ENCODE peak calls at places on chromosomes 7 and 10, in four cellular contexts. Z is testis, U is adrenal gland, S is psoas muscle. B is an unnamed sample.

GRCh38 chr10:47165168-47165710 is 134.8 kb upstream of the GDF10 start:
- DNase-seq in Z (no peak), U (no peak), S (no peak), B (no peak)

GRCh38 chr7:3559178-3559765 is 258.2 kb downstream of the SDK1 start:
- DNase-seq in Z (no peak), U (peak; percentile 53), S (no peak), B (no peak)

GRCh38 chr10:20276127-20276979 is 460.1 kb downstream of the PLXDC2 start:
- DNase-seq in Z (peak; percentile 46), U (no peak), S (no peak), B (no peak)

GRCh38 chr7:106795171-106795876 is 69.8 kb upstream of the PIK3CG start:
- DNase-seq in Z (no peak), U (no peak), S (no peak), B (no peak)

GRCh38 chr10:85317827-85318226 is 989.4 kb downstream of the CCSER2 start:
- DNase-seq in Z (no peak), U (no peak), S (no peak), B (no peak)

GRCh38 chr10:17768957-17769356 is 17.0 kb downstream of the TMEM236 start:
- DNase-seq in Z (no peak), U (no peak), S (no peak), B (no peak)

GRCh38 chr7:134315679-134316538 is 821 bp downstream of the SLC35B4 start:
- DNase-seq in Z (no peak), U (peak; percentile 39), S (no peak), B (no peak)

GRCh38 chr7:157676456-157677255 is 339.9 kb downstream of the DNAJB6 start:
- DNase-seq in Z (no peak), U (no peak), S (no peak), B (no peak)

GRCh38 chr10:30583778-30584415 is 45.7 kb downstream of the LYZL2 start:
- DNase-seq in Z (peak; percentile 79), U (peak; percentile 88), S (peak; percentile 49), B (peak; percentile 63)

GRCh38 chr7:12949060-12950045 is 261.9 kb downstream of the ARL4A start:
- DNase-seq in Z (no peak), U (no peak), S (no peak), B (no peak)

GRCh38 chr7:50778189-50778588 is 4.5 kb downstream of the GRB10 start:
- DNase-seq in Z (no peak), U (no peak), S (no peak), B (no peak)

GRCh38 chr10:123044391-123044790 is 35.6 kb downstream of the ACADSB start:
- DNase-seq in Z (no peak), U (no peak), S (no peak), B (no peak)

GRCh38 chr10:91864744-91865143 is 44.5 kb downstream of the FGFBP3 start:
- DNase-seq in Z (no peak), U (no peak), S (no peak), B (no peak)

GRCh38 chr10:46787321-46787615 is 124.0 kb upstream of the PTPN20 start:
- DNase-seq in Z (peak; percentile 18), U (peak; percentile 33), S (no peak), B (no peak)

GRCh38 chr7:29289156-29290021 is 94.8 kb downstream of the CHN2 start:
- DNase-seq in Z (no peak), U (peak; percentile 47), S (peak; percentile 37), B (no peak)

GRCh38 chr7:21620054-21620453 is 77.2 kb downstream of the DNAH11 start:
- DNase-seq in Z (no peak), U (no peak), S (no peak), B (no peak)

GRCh38 chr10:4061441-4061951 is 276.5 kb upstream of the KLF6 start:
- DNase-seq in Z (peak; percentile 77), U (no peak), S (peak; percentile 59), B (no peak)

GRCh38 chr7:113087278-113087998 is 811 bp upstream of the GPR85 start:
- DNase-seq in Z (no peak), U (no peak), S (no peak), B (no peak)

GRCh38 chr10:1515121-1515779 is 222.1 kb downstream of the ADARB2 start:
- DNase-seq in Z (no peak), U (no peak), S (no peak), B (no peak)

GRCh38 chr7:129098409-129099084 is 43.6 kb upstream of the TNPO3 start:
- DNase-seq in Z (no peak), U (no peak), S (no peak), B (no peak)

GRCh38 chr10:5068274-5069017 is 25.8 kb upstream of the AKR1C3 start:
- DNase-seq in Z (no peak), U (no peak), S (no peak), B (no peak)

GRCh38 chr10:101287183-101287830 is 58.0 kb upstream of the LBX1 start:
- DNase-seq in Z (no peak), U (no peak), S (no peak), B (no peak)

GRCh38 chr7:50727072-50727471 is 55.6 kb downstream of the GRB10 start:
- DNase-seq in Z (no peak), U (no peak), S (no peak), B (no peak)

GRCh38 chr10:115706482-115707076 is 566.4 kb downstream of the GFRA1 start:
- DNase-seq in Z (no peak), U (peak; percentile 6), S (no peak), B (no peak)

GRCh38 chr7:142935941-142936565 is 2.5 kb upstream of the TRPV5 start:
- DNase-seq in Z (no peak), U (no peak), S (no peak), B (no peak)

GRCh38 chr7:77989981-77990566 is 191.5 kb downstream of the PHTF2 start:
- DNase-seq in Z (no peak), U (no peak), S (no peak), B (no peak)

GRCh38 chr10:88792656-88793055 is 9.9 kb upstream of the LIPM start:
- DNase-seq in Z (peak; percentile 16), U (peak; percentile 52), S (peak; percentile 20), B (no peak)

GRCh38 chr10:43199088-43199683 is 60.9 kb downstream of the CSGALNACT2 start:
- DNase-seq in Z (no peak), U (no peak), S (no peak), B (no peak)

DNA sequence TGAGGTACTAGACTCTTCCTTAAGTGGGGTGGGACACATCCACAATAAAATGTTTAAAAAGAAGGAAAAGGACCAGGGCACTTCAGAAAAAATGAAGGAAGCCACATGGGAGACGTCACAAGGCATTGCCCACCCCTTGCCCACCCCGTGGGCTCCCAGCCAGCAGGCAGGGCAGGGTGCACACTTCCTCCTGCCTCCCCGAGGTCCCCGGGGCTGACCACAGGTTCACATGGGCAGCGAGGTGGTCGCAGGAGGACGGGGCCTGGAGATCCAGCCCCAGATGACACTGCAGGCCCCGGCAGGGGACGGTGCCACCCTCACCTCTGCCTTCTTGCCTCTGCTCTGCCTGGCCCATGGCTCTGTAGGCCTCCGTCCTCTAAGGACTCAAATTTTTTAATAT is 45.6 kb downstream of the PWWP2B start:
- DNase-seq in Z (no peak), U (no peak), S (no peak), B (no peak)
- H3K4me3 ChIP-seq in Z (no peak overlapping the region), U (no peak overlapping the region), S (no peak overlapping the region), B (no peak overlapping the region)

GRCh38 chr10:11043446-11044127 is 25.9 kb downstream of the CELF2 start:
- DNase-seq in Z (no peak), U (no peak), S (no peak), B (no peak)
- H3K4me1 ChIP-seq in Z (peaks cover 8% of the 10 kb centered on the region), U (no peaks in the 10 kb centered on the region), S (peaks cover 19% of the 10 kb centered on the region), B (no peaks in the 10 kb centered on the region)

DNA sequence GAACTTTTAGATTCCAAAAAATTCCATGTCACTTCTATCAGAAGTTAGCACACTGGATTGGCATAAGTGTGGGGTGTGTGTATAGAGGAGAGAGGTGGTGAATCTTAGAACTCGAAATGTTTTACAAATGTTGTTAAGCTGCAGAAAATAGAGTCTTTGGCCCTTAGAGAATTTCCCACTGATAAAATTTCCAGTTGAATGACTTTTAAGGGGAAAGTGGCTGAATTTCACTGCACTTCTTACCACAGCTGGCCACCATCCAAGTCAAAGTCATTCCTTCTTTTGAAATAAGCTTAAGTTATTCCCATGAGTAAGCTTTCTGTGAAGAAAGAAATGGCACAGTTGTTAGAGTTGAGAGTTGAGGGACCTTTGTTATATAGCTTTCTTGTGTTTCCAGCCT is 13.8 kb downstream of the VCL start:
- DNase-seq in Z (no peak), U (peak; percentile 64), S (no peak), B (no peak)
- H3K4me3 ChIP-seq in Z (no peak overlapping the region), U (no peak overlapping the region), S (no peak overlapping the region), B (no peak overlapping the region)

GRCh38 chr7:75870557-75870956 is 8.3 kb upstream of the RHBDD2 start:
- DNase-seq in Z (no peak), U (no peak), S (no peak), B (no peak)
- H3K4me1 ChIP-seq in Z (peaks cover 11% of the 10 kb centered on the region), U (no peaks in the 10 kb centered on the region), S (peaks cover 7% of the 10 kb centered on the region), B (no peaks in the 10 kb centered on the region)

GRCh38 chr7:6056616-6057015 is 25.4 kb downstream of the ANKRD61 start:
- DNase-seq in Z (no peak), U (no peak), S (no peak), B (no peak)
- H3K4me3 ChIP-seq in Z (no peak overlapping the region), U (no peak overlapping the region), S (no peak overlapping the region), B (no peak overlapping the region)

DNA sequence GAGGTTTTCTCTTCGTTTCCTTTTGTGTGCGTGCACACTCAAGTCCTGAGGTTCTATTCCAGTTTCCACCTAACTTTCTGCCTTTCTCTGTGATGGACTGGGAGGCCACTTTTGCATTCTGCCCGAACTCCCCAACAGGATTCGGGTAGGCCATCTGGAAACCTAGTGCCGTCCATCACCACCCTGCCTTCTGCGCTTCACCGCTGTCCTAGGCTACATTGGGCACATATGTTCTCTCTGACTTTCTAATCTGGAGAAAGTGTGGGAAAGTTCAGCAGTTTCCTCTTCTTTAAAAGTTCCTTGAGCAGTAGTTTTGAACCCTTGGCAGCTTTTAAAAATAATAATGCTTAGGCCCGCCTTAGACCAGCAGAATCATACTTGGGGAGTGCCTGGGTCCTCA is 46.8 kb downstream of the SHH start:
- DNase-seq in Z (no peak), U (no peak), S (no peak), B (no peak)
- H3K4me1 ChIP-seq in Z (no peaks in the 10 kb centered on the region), U (no peaks in the 10 kb centered on the region), S (peaks cover 13% of the 10 kb centered on the region), B (no peaks in the 10 kb centered on the region)

GRCh38 chr10:112960151-112960681 is 10.2 kb downstream of the TCF7L2 start:
- DNase-seq in Z (no peak), U (no peak), S (no peak), B (no peak)

GRCh38 chr10:112958275-112958995 is 8.4 kb downstream of the TCF7L2 start:
- DNase-seq in Z (no peak), U (no peak), S (no peak), B (no peak)

GRCh38 chr10:112961609-112962008 is 11.6 kb downstream of the TCF7L2 start:
- DNase-seq in Z (no peak), U (no peak), S (no peak), B (no peak)

GRCh38 chr10:112957589-112958202 is 7.6 kb downstream of the TCF7L2 start:
- DNase-seq in Z (no peak), U (no peak), S (no peak), B (no peak)

DNA sequence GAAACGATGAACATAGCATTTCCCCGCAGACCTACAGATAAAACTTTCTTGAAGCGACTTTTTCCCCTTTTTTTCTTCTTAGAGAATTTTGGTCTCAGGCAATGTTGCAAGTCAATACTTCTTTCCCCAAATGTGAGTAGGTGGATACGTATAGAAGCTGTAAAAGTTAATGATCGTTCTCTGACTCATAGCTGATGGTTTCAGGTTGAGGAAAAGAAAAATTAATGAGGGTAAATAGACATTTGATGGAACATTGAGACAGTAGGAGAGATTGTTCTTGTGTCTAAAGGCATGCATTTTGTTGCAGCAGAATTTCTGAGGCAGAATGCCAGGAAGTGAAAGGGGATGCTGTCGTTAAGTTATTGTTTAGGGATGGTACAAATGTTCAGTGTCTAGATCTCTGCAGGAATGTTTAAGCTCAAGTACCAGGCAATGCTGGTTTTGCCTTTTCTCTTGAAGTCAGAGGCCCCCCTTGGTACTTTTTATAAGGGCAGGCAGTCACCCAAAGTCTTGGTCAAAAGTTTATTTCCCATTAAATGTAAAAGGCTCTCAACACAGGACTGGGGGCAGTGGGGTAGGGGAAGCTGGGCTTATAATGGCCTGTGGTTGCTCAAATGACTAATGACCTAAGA is 9.3 kb downstream of the TCF7L2 start:
- DNase-seq in Z (no peak), U (no peak), S (no peak), B (no peak)
- H3K4me3 ChIP-seq in Z (no peak overlapping the region), U (no peak overlapping the region), S (no peak overlapping the region), B (no peak overlapping the region)

B was measured in pancreas.